ENCODE peak calls at places on chromosomes 16 and 17, in four cellular contexts. F, C, Q and I are unnamed samples. For H3K4me1, the result is how much of the 10 kb centered on the place peaks cover.

GRCh38 chr16:78485188-78485898 is 385.9 kb downstream of the WWOX start:
- DNase-seq in C (no peak), Q (no peak), F (no peak), I (no peak)

GRCh38 chr17:15485045-15485444 is 17.6 kb upstream of the CDRT4 start:
- DNase-seq in F (no peak), C (no peak), Q (no peak), I (no peak)

GRCh38 chr17:76560036-76560876 is 20.4 kb downstream of the PRCD start:
- DNase-seq in F (no peak), Q (no peak), C (no peak), I (no peak)

GRCh38 chr17:29384901-29385300 is 5.3 kb upstream of the TAOK1 start:
- DNase-seq in C (no peak), F (no peak), Q (no peak), I (no peak)

GRCh38 chr17:50101346-50102163 is 6.4 kb downstream of the PDK2 start:
- DNase-seq in F (peak), C (peak), Q (no peak), I (no peak)

GRCh38 chr16:82695806-82696205 is 69.0 kb downstream of the CDH13 start:
- DNase-seq in Q (no peak), F (no peak), C (no peak), I (no peak)

GRCh38 chr17:67942810-67943209 is 53.5 kb downstream of the C17orf58 start:
- DNase-seq in Q (no peak), F (no peak), C (no peak), I (no peak)

GRCh38 chr17:80659651-80660050 is 115.0 kb downstream of the RPTOR start:
- DNase-seq in F (no peak), Q (no peak), C (no peak), I (no peak)

GRCh38 chr17:48262982-48263586 is 155.5 kb downstream of the SNX11 start:
- DNase-seq in F (no peak), C (no peak), Q (no peak), I (no peak)

GRCh38 chr17:73401911-73402310 is 90.1 kb upstream of the CDC42EP4 start:
- DNase-seq in Q (no peak), C (peak), F (peak), I (no peak)

GRCh38 chr16:27450836-27451341 is 48.9 kb downstream of the IL21R start:
- DNase-seq in Q (no peak), F (no peak), C (no peak), I (peak)

GRCh38 chr16:14018848-14019247 is 52.3 kb upstream of the MRTFB start:
- DNase-seq in Q (no peak), C (no peak), F (no peak), I (no peak)

GRCh38 chr17:31374083-31374447 is 17.4 kb upstream of the RAB11FIP4 start:
- DNase-seq in Q (no peak), F (no peak), C (no peak), I (no peak)

GRCh38 chr16:2691491-2692248 is 9.3 kb downstream of the KCTD5 start:
- DNase-seq in C (peak), Q (no peak), F (no peak), I (no peak)

GRCh38 chr17:19238167-19238505 is 970 bp downstream of the EPN2 start:
- DNase-seq in C (peak), F (peak), Q (no peak), I (no peak)

GRCh38 chr16:89811321-89811720 is 5.1 kb downstream of the FANCA start:
- DNase-seq in F (no peak), C (no peak), Q (no peak), I (no peak)

GRCh38 chr16:72455743-72456659 is 284.0 kb upstream of the PMFBP1 start:
- DNase-seq in Q (no peak), C (no peak), F (no peak), I (no peak)

GRCh38 chr16:82317411-82318168 is 147.6 kb upstream of the MPHOSPH6 start:
- DNase-seq in Q (no peak), F (no peak), C (no peak), I (no peak)

GRCh38 chr16:1812732-1813163 is 13.9 kb downstream of the HAGH start:
- DNase-seq in C (peak), Q (peak), F (peak), I (peak)

GRCh38 chr17:46819906-46820351 is 1.4 kb upstream of the WNT3 start:
- DNase-seq in C (no peak), Q (no peak), F (no peak), I (no peak)
- H3K4me1 ChIP-seq in C (under half), Q (under half), F (under half), I (under half)

GRCh38 chr17:17724991-17725852 is 44.0 kb downstream of the RAI1 start:
- DNase-seq in F (no peak), Q (no peak), C (no peak), I (no peak)
- H3K4me3 ChIP-seq in F (peak), Q (peak), C (no peak), I (no peak)

DNA sequence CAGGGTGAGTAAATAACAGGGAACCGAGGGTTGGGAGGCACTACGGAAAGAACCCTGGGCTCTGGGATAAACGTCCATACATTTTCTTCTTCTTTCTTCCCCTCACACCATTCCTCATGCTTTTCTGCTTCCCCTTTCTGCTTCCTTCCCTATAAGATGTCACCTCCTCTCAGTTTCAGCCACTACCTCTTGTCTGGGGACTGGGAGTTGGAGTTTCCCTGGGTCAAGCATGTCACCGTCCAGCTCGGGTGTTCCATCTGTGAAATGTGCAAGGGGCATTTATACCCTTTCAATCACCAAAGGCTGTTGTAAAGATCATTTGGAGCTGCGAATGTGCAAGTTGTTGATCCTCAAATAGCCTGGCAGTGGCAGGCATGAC is 17.5 kb upstream of the CCL22 start:
- DNase-seq in Q (no peak), F (no peak), C (no peak), I (no peak)
- H3K27ac ChIP-seq in Q (no peak), F (no peak), C (no peak), I (no peak)

GRCh38 chr16:85008267-85008666 is 3.1 kb downstream of the ZDHHC7 start:
- DNase-seq in C (no peak), F (no peak), Q (no peak), I (no peak)

GRCh38 chr16:85007815-85008214 is 3.5 kb downstream of the ZDHHC7 start:
- DNase-seq in Q (no peak), C (no peak), F (no peak), I (no peak)

GRCh38 chr16:85004587-85005205 is 6.6 kb downstream of the ZDHHC7 start:
- DNase-seq in Q (no peak), C (no peak), F (no peak), I (no peak)

GRCh38 chr16:85005278-85006069 is 5.9 kb downstream of the ZDHHC7 start:
- DNase-seq in F (no peak), Q (no peak), C (no peak), I (no peak)

GRCh38 chr16:85006639-85007038 is 4.7 kb downstream of the ZDHHC7 start:
- DNase-seq in Q (no peak), F (no peak), C (no peak), I (no peak)
- H3K4me1 ChIP-seq in Q (under half), F (under half), C (half or more), I (half or more)

GRCh38 chr17:65698381-65699061 is 137.1 kb upstream of the AXIN2 start:
- DNase-seq in F (no peak), Q (no peak), C (peak), I (no peak)
- H3K4me3 ChIP-seq in F (no peak), Q (no peak), C (no peak), I (no peak)

GRCh38 chr16:29909398-29909797 is 9.1 kb downstream of the ASPHD1 start:
- DNase-seq in C (no peak), Q (no peak), F (no peak), I (no peak)
- H3K27ac ChIP-seq in C (no peak), Q (no peak), F (no peak), I (no peak)

GRCh38 chr17:40483679-40484078 is 17.7 kb downstream of the TNS4 start:
- DNase-seq in F (no peak), Q (no peak), C (no peak), I (no peak)
- H3K4me1 ChIP-seq in F (under half), Q (under half), C (under half), I (under half)